ENCODE peak calls at places on chromosomes 5 and 9, in four cellular contexts. C is upper lobe of left lung, R is mucosa of descending colon, I is AG04450. U is an unnamed sample.
A peak's percentile ranks its signal among the peaks of the same experiment; 100 is the strongest.

GRCh38 chr5:149367249-149367971 is 9.6 kb downstream of the PCYOX1L start:
- DNase-seq in C (no peak), R (peak; percentile 56), I (no peak), U (peak; percentile 86)

GRCh38 chr5:77251921-77252320 is 41.4 kb downstream of the PDE8B start:
- DNase-seq in C (no peak), R (no peak), I (no peak), U (no peak)

GRCh38 chr5:147661576-147661975 is 121.0 kb downstream of the JAKMIP2 start:
- DNase-seq in C (no peak), R (no peak), I (no peak), U (no peak)

GRCh38 chr5:92308679-92309078 is 925.6 kb upstream of the ARRDC3 start:
- DNase-seq in C (no peak), R (no peak), I (no peak), U (no peak)

GRCh38 chr9:88811511-88811910 is 179.8 kb upstream of the S1PR3 start:
- DNase-seq in C (peak; percentile 54), R (no peak), I (no peak), U (no peak)

GRCh38 chr5:64161420-64161819 is 4.2 kb upstream of the RNF180 start:
- DNase-seq in C (no peak), R (no peak), I (no peak), U (no peak)

GRCh38 chr5:113189291-113189690 is 212.7 kb downstream of the DCP2 start:
- DNase-seq in C (no peak), R (no peak), I (no peak), U (no peak)

GRCh38 chr5:84383816-84384603 is 670 bp downstream of the EDIL3 start:
- DNase-seq in C (peak; percentile 85), R (peak; percentile 74), I (no peak), U (peak; percentile 63)

GRCh38 chr9:84851935-84852585 is 182.5 kb downstream of the NTRK2 start:
- DNase-seq in C (no peak), R (no peak), I (no peak), U (no peak)

GRCh38 chr5:115815693-115816225 is 700 bp downstream of the CDO1 start:
- DNase-seq in C (peak; percentile 82), R (no peak), I (no peak), U (no peak)

GRCh38 chr9:104028827-104029226 is 65.3 kb upstream of the SMC2 start:
- DNase-seq in C (no peak), R (no peak), I (no peak), U (no peak)

GRCh38 chr5:73394610-73395009 is 54.0 kb downstream of the FOXD1 start:
- DNase-seq in C (no peak), R (no peak), I (no peak), U (no peak)

GRCh38 chr9:132451276-132451675 is 41.3 kb downstream of the CFAP77 start:
- DNase-seq in C (no peak), R (no peak), I (no peak), U (no peak)

GRCh38 chr9:116693233-116693731 is 6.2 kb downstream of the TRIM32 start:
- DNase-seq in C (no peak), R (no peak), I (no peak), U (no peak)

GRCh38 chr5:79938468-79938867 is 52.6 kb downstream of the MTX3 start:
- DNase-seq in C (no peak), R (no peak), I (no peak), U (peak; percentile 43)

GRCh38 chr9:134995792-134996120 is 78.0 kb upstream of the FCN1 start:
- DNase-seq in C (no peak), R (no peak), I (no peak), U (peak; percentile 2)

GRCh38 chr5:41871866-41872265 is 1.6 kb upstream of the OXCT1 start:
- DNase-seq in C (no peak), R (no peak), I (no peak), U (no peak)

GRCh38 chr5:132310141-132310834 is 16.1 kb downstream of the SLC22A4 start:
- DNase-seq in C (no peak), R (peak; percentile 49), I (no peak), U (no peak)

GRCh38 chr5:72623936-72624335 is 116.7 kb upstream of the ZNF366 start:
- DNase-seq in C (no peak), R (no peak), I (no peak), U (no peak)

GRCh38 chr5:170630711-170631141 is 126.9 kb downstream of the KCNIP1 start:
- DNase-seq in C (no peak), R (no peak), I (no peak), U (no peak)

GRCh38 chr5:42228279-42228678 is 195.0 kb upstream of the GHR start:
- DNase-seq in C (no peak), R (no peak), I (no peak), U (no peak)

GRCh38 chr5:180682560-180682959 is 33.2 kb upstream of the FLT4 start:
- DNase-seq in C (no peak), R (no peak), I (no peak), U (no peak)

GRCh38 chr9:4430492-4431261 is 59.6 kb upstream of the SLC1A1 start:
- DNase-seq in C (no peak), R (no peak), I (no peak), U (no peak)

GRCh38 chr5:96037128-96037527 is 75.5 kb upstream of the ELL2 start:
- DNase-seq in C (no peak), R (no peak), I (no peak), U (no peak)

GRCh38 chr9:122820490-122820845 is 7.9 kb downstream of the PDCL start:
- DNase-seq in C (no peak), R (no peak), I (no peak), U (no peak)

GRCh38 chr9:94780516-94780950 is 54.0 kb downstream of the AOPEP start:
- DNase-seq in C (no peak), R (no peak), I (no peak), U (no peak)

GRCh38 chr9:70403166-70403565 is 11.3 kb downstream of the KLF9 start:
- DNase-seq in C (no peak), R (no peak), I (no peak), U (no peak)

GRCh38 chr5:55593115-55593472 is 58.3 kb upstream of the PLPP1 start:
- DNase-seq in C (no peak), R (no peak), I (no peak), U (peak; percentile 51)

GRCh38 chr9:130425741-130426466 is 18.9 kb upstream of the ASS1 start:
- DNase-seq in C (no peak), R (peak; percentile 68), I (no peak), U (no peak)

GRCh38 chr5:113311301-113311700 is 123.5 kb downstream of the TSSK1B start:
- DNase-seq in C (no peak), R (no peak), I (no peak), U (peak; percentile 87)

GRCh38 chr9:27353405-27354229 is 56.7 kb upstream of the EQTN start:
- DNase-seq in C (no peak), R (no peak), I (no peak), U (no peak)

GRCh38 chr5:79689541-79690466 is at the start of gene CMYA5:
- DNase-seq in C (peak; percentile 88), R (no peak), I (no peak), U (no peak)

GRCh38 chr9:116421006-116421538 is 266.0 kb upstream of the TRIM32 start:
- DNase-seq in C (no peak), R (no peak), I (no peak), U (no peak)

GRCh38 chr5:55750499-55750898 is 12.6 kb downstream of the DDX4 start:
- DNase-seq in C (no peak), R (no peak), I (no peak), U (no peak)

GRCh38 chr9:80134487-80134886 is 562.7 kb downstream of the TLE4 start:
- DNase-seq in C (no peak), R (no peak), I (no peak), U (no peak)

GRCh38 chr5:60891667-60892066 is 47.6 kb upstream of the ELOVL7 start:
- DNase-seq in C (no peak), R (no peak), I (no peak), U (no peak)

GRCh38 chr9:91253488-91253887 is 108.2 kb downstream of the AUH start:
- DNase-seq in C (no peak), R (no peak), I (no peak), U (no peak)

GRCh38 chr5:94793113-94793815 is 174.8 kb downstream of the SLF1 start:
- DNase-seq in C (no peak), R (no peak), I (peak; percentile 70), U (no peak)

GRCh38 chr5:99104538-99105132 is 175.8 kb upstream of the CHD1 start:
- DNase-seq in C (no peak), R (no peak), I (peak; percentile 2), U (no peak)

GRCh38 chr5:150895431-150896428 is 9.1 kb downstream of the ZNF300 start:
- DNase-seq in C (no peak), R (no peak), I (no peak), U (no peak)
- H3K9me3 ChIP-seq in C (peaks cover 98% of the 10 kb centered on the region), R (peaks cover 99% of the 10 kb centered on the region), I (peaks cover 19% of the 10 kb centered on the region), U (peaks cover 54% of the 10 kb centered on the region)

GRCh38 chr5:91077623-91078022 is 305.5 kb downstream of the ARRDC3 start:
- DNase-seq in C (no peak), R (no peak), I (no peak), U (no peak)

GRCh38 chr5:91070761-91071429 is 312.2 kb downstream of the ARRDC3 start:
- DNase-seq in C (no peak), R (no peak), I (no peak), U (no peak)

GRCh38 chr5:91072891-91073290 is 310.2 kb downstream of the ARRDC3 start:
- DNase-seq in C (no peak), R (no peak), I (peak; percentile 49), U (no peak)

GRCh38 chr5:91076138-91076537 is 307.0 kb downstream of the ARRDC3 start:
- DNase-seq in C (no peak), R (no peak), I (no peak), U (no peak)

DNA sequence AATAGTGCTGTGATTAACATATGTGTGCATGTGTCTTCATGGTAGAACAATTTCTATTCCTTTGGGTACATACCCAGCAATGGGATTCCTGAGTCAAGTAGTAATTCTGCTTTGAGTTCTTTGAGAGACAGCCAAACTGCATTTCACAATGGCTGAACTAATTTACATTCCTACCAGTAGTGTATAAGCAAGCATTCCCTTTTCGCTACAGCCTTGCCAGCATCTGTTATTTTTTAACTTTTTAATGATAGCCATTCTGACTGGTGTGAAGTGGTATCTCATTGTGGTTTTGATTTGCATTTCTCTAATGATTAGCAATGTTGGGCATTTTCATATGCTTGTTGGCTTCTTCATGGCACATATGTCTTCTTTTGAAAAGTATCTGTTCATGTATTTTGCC is 308.5 kb downstream of the ARRDC3 start:
- DNase-seq in C (no peak), R (no peak), I (peak; percentile 70), U (no peak)
- TF ChIP-seq CTCF in C (no peak), R (no peak), I (peak; percentile 48), U (no peak)

GRCh38 chr5:8930021-8930420 is 615.9 kb downstream of the SEMA5A start:
- DNase-seq in C (no peak), R (no peak), I (no peak), U (no peak)
- H3K9me3 ChIP-seq in C (no peaks in the 10 kb centered on the region), R (peaks cover 3% of the 10 kb centered on the region), I (no peaks in the 10 kb centered on the region), U (peaks cover 3% of the 10 kb centered on the region)

DNA sequence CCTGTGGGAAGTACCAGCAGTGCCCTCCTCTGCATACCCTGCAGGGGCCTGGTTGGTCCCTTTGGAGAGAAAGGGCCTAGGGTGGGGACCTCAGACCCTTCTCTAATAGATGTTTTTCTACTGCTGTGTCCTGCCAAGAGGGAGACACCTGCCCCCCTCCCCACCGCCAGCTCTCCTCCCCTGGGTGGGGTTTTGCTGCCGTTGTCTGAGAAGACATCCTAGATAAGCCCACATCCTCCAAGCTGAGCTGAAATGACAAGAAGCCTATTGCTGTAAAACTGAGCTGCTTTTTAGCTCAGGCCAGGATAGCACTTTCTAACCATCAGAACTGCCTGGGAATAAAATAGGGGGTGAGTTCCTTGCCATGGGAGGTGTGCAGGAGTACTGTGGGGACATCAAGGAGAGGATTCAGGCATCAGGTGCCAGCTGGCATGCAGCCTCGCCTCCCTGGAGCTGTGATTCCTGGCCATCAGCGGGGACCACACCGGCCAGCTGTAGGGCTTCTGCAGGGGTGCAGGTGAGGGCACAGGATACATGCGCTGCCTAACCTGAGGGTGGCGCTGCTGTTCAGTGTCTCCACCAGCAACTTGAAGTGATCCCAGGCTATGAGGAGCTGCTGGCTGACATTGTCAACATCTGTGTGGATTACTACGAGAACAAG is 37.9 kb downstream of the CYFIP2 start:
- DNase-seq in C (no peak), R (no peak), I (no peak), U (peak; percentile 32)
- TF ChIP-seq CTCF in C (no peak), R (no peak), I (peak; percentile 7), U (peak; percentile 63)

U was measured in WERI-Rb-1.